ENCODE peak calls at places on chromosomes 6 and 20, in four cellular contexts. I is fibroblast of lung, Y is mesenchymal stem cell, B is endothelial cell of umbilical vein. U is an unnamed sample.

GRCh38 chr20:11850901-11851300 is 66.8 kb upstream of the BTBD3 start:
- DNase-seq in I (peak; percentile 56), Y (peak; percentile 73), B (no peak), U (peak; percentile 90)

GRCh38 chr6:34922177-34922663 is 33.2 kb downstream of the ANKS1A start:
- DNase-seq in I (peak; percentile 47), Y (peak; percentile 83), B (peak; percentile 13), U (peak; percentile 88)

GRCh38 chr6:109793793-109794192 is 102.7 kb downstream of the FIG4 start:
- DNase-seq in I (peak; percentile 99), Y (peak; percentile 96), B (peak; percentile 93), U (peak; percentile 91)

GRCh38 chr6:35051393-35051792 is 89.7 kb downstream of the TCP11 start:
- DNase-seq in I (no peak), Y (no peak), B (no peak), U (no peak)

GRCh38 chr6:98636941-98637340 is 197.4 kb upstream of the POU3F2 start:
- DNase-seq in I (no peak), Y (no peak), B (no peak), U (no peak)

GRCh38 chr6:44960898-44961297 is 367.2 kb upstream of the RUNX2 start:
- DNase-seq in I (peak; percentile 77), Y (peak; percentile 29), B (peak; percentile 51), U (peak; percentile 69)

GRCh38 chr6:40962241-40962640 is 76.8 kb downstream of the UNC5CL start:
- DNase-seq in I (peak; percentile 53), Y (peak; percentile 94), B (peak; percentile 65), U (peak; percentile 97)

GRCh38 chr20:49586967-49587587 is 19.1 kb upstream of the PTGIS start:
- DNase-seq in I (peak; percentile 36), Y (no peak), B (peak; percentile 72), U (no peak)

GRCh38 chr6:141199074-141199473 is 933.7 kb upstream of the GJE1 start:
- DNase-seq in I (peak; percentile 96), Y (peak; percentile 51), B (peak; percentile 14), U (no peak)

GRCh38 chr6:141195251-141195832 is 937.4 kb upstream of the GJE1 start:
- DNase-seq in I (no peak), Y (no peak), B (no peak), U (no peak)
- H2AFZ ChIP-seq in I (no peak overlapping the region), Y (no peak overlapping the region), B (peak overlapping the region; percentile 1), U (no peak overlapping the region)

GRCh38 chr6:38722727-38723334 is 7.7 kb downstream of the DNAH8 start:
- DNase-seq in I (no peak), Y (no peak), B (no peak), U (no peak)
- H2AFZ ChIP-seq in I (no peak overlapping the region), Y (no peak overlapping the region), B (no peak overlapping the region), U (no peak overlapping the region)

GRCh38 chr20:24109537-24109936 is 121.0 kb upstream of the GGTLC1 start:
- DNase-seq in I (no peak), Y (no peak), B (no peak), U (no peak)

GRCh38 chr20:24106155-24106800 is 117.7 kb upstream of the GGTLC1 start:
- DNase-seq in I (no peak), Y (no peak), B (peak; percentile 61), U (peak; percentile 52)

GRCh38 chr20:24111858-24112257 is 123.3 kb upstream of the GGTLC1 start:
- DNase-seq in I (no peak), Y (no peak), B (no peak), U (no peak)

GRCh38 chr20:24106801-24107158 is 118.2 kb upstream of the GGTLC1 start:
- DNase-seq in I (no peak), Y (no peak), B (no peak), U (no peak)

GRCh38 chr20:24109008-24109407 is 120.4 kb upstream of the GGTLC1 start:
- DNase-seq in I (no peak), Y (no peak), B (no peak), U (no peak)
- H2AFZ ChIP-seq in I (no peak overlapping the region), Y (no peak overlapping the region), B (no peak overlapping the region), U (no peak overlapping the region)

DNA sequence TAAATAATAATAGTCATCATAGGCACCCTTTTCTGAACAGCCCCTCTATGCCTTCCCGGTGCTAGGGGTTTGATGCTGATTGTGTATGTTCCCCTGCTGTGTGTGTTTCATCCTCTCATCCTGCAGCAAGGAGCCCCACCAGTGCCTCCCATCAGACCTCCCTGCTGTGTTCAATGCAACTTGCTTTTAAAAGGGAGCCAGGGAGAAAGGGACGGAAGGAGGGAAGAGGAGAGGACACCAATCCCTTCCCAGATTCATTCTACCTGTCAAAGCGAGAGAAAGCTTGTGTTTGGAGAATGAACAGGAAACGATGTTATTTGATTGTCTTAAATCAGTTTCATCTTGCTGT is 259.2 kb downstream of the ADGB start:
- DNase-seq in I (no peak), Y (no peak), B (no peak), U (no peak)
- H2AFZ ChIP-seq in I (peak overlapping the region; percentile 90), Y (no peak overlapping the region), B (peak overlapping the region; percentile 67), U (peak overlapping the region; percentile 46)

DNA sequence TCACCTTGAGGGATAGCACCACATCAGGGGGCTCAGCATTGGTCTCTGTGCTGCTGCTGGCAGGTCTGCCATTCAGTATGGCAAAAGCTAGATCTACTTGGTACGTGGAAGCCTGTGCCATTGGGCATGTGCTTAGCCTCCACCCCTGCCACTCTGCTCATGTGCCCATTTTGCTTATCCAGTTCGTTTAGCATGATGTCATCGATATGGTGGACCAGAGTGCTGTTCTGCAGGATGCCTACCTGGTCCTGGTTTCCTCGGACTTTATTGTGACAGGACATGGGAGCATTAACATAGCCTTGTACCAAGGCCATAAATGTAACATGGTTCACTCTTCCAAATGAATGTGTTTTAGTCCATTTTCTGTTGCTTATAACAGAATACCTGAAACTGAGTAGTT is 67.4 kb upstream of the BMP6 start:
- DNase-seq in I (no peak), Y (no peak), B (no peak), U (no peak)
- H2AFZ ChIP-seq in I (no peak overlapping the region), Y (no peak overlapping the region), B (no peak overlapping the region), U (no peak overlapping the region)

DNA sequence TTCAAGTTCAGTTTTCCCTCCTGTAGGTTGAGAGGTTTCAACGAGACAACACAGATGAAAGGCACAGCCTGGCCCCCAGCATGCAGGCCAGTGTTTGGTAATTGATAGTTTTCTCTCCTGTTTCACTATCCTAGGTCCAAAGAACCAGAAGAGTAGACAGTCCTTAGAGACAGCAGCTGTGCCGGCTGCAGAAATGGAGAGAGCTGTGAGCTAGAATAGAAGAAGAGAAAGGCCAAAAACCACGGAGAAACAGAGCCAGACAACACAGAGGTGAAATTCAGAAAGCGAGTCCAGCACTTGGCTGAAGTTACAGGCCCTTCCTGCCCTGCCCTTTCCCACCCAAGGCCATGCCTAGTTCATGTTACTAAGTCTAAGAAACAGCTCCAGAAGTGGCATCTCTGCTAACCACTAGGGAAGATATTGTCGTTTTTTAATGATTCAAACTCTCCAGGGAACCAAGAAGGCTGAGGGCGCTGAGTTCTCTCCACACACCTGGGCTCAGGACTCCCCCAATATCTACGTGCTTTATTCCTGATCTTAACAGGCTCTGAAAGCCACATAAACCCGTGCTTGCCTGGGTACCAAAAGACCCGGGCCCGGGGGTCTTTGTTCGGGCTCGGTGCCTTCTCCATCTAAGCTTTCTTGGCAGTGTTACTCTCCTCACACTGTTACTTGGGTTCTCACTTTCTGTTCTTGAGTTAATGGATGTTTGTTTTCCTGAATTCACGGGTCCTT is 16.5 kb upstream of the RBPJL start:
- DNase-seq in I (no peak), Y (no peak), B (no peak), U (no peak)
- H2AFZ ChIP-seq in I (no peak overlapping the region), Y (no peak overlapping the region), B (no peak overlapping the region), U (no peak overlapping the region)

GRCh38 chr6:162728706-162729105 is 932 bp downstream of the PACRG start:
- DNase-seq in I (no peak), Y (no peak), B (no peak), U (no peak)
- H2AFZ ChIP-seq in I (no peak overlapping the region), Y (no peak overlapping the region), B (no peak overlapping the region), U (peak overlapping the region; percentile 87)